ENCODE peak calls at places on chromosome 3, in five cellular contexts. One of them, this sample, is unnamed.

GRCh38 chr3:189674249-189674913 is 43.2 kb downstream of the TP63 start:
- DNase-seq in AG09309: no peak
- DNase-seq in GM13976: no peak
- DNase-seq in nephron progenitor cell: no peak
- DNase-seq in osteocyte: no peak
- DNase-seq in this sample: no peak

GRCh38 chr3:3799173-3800075 is at the start of gene LRRN1:
- DNase-seq in AG09309: no peak
- DNase-seq in osteocyte: peak
- DNase-seq in GM13976: peak
- DNase-seq in nephron progenitor cell: peak
- DNase-seq in this sample: peak

GRCh38 chr3:85781806-85782205 is 823.0 kb downstream of the CADM2 start:
- DNase-seq in GM13976: no peak
- DNase-seq in AG09309: no peak
- DNase-seq in nephron progenitor cell: no peak
- DNase-seq in osteocyte: no peak
- DNase-seq in this sample: no peak

GRCh38 chr3:172065534-172065933 is 26.2 kb downstream of the FNDC3B start:
- DNase-seq in AG09309: no peak
- DNase-seq in GM13976: no peak
- DNase-seq in nephron progenitor cell: no peak
- DNase-seq in osteocyte: no peak
- DNase-seq in this sample: no peak

GRCh38 chr3:116263842-116264545 is 181.3 kb downstream of the LSAMP start:
- DNase-seq in nephron progenitor cell: no peak
- DNase-seq in AG09309: no peak
- DNase-seq in GM13976: no peak
- DNase-seq in osteocyte: no peak
- DNase-seq in this sample: no peak

GRCh38 chr3:10162147-10162546 is 2.6 kb upstream of the IRAK2 start:
- DNase-seq in osteocyte: no peak
- DNase-seq in nephron progenitor cell: no peak
- DNase-seq in GM13976: no peak
- DNase-seq in AG09309: no peak
- DNase-seq in this sample: no peak

GRCh38 chr3:20147374-20147773 is 38.6 kb downstream of the SGO1 start:
- DNase-seq in osteocyte: no peak
- DNase-seq in AG09309: no peak
- DNase-seq in GM13976: no peak
- DNase-seq in nephron progenitor cell: no peak
- DNase-seq in this sample: no peak

GRCh38 chr3:4950948-4951347 is 28.3 kb upstream of the BHLHE40 start:
- DNase-seq in AG09309: no peak
- DNase-seq in nephron progenitor cell: no peak
- DNase-seq in GM13976: no peak
- DNase-seq in osteocyte: no peak
- DNase-seq in this sample: no peak

GRCh38 chr3:40035177-40035576 is 225.8 kb downstream of the MYRIP start:
- DNase-seq in GM13976: no peak
- DNase-seq in AG09309: no peak
- DNase-seq in nephron progenitor cell: no peak
- DNase-seq in osteocyte: no peak
- DNase-seq in this sample: no peak

GRCh38 chr3:4852780-4853748 is 126.2 kb upstream of the BHLHE40 start:
- DNase-seq in GM13976: no peak
- DNase-seq in nephron progenitor cell: no peak
- DNase-seq in AG09309: no peak
- DNase-seq in osteocyte: no peak
- DNase-seq in this sample: no peak

GRCh38 chr3:162136136-162136535 is 639.5 kb downstream of the OTOL1 start:
- DNase-seq in GM13976: no peak
- DNase-seq in nephron progenitor cell: no peak
- DNase-seq in osteocyte: no peak
- DNase-seq in AG09309: no peak
- DNase-seq in this sample: no peak

GRCh38 chr3:87798567-87798947 is 260.2 kb downstream of the CGGBP1 start:
- DNase-seq in osteocyte: no peak
- DNase-seq in AG09309: no peak
- DNase-seq in GM13976: no peak
- DNase-seq in nephron progenitor cell: no peak
- DNase-seq in this sample: no peak

GRCh38 chr3:50221413-50222168 is 14.4 kb upstream of the GNAI2 start:
- DNase-seq in AG09309: no peak
- DNase-seq in nephron progenitor cell: no peak
- DNase-seq in GM13976: no peak
- DNase-seq in osteocyte: no peak
- DNase-seq in this sample: no peak

GRCh38 chr3:32562640-32563039 is 8.0 kb downstream of the DYNC1LI1 start:
- DNase-seq in nephron progenitor cell: no peak
- DNase-seq in osteocyte: no peak
- DNase-seq in GM13976: no peak
- DNase-seq in AG09309: no peak
- DNase-seq in this sample: no peak

GRCh38 chr3:155244206-155244605 is 49.3 kb downstream of the STRIT1 start:
- DNase-seq in GM13976: no peak
- DNase-seq in nephron progenitor cell: no peak
- DNase-seq in AG09309: no peak
- DNase-seq in osteocyte: no peak
- DNase-seq in this sample: peak

GRCh38 chr3:34183581-34184313 is 385.3 kb downstream of the PDCD6IP start:
- DNase-seq in osteocyte: no peak
- DNase-seq in GM13976: no peak
- DNase-seq in nephron progenitor cell: no peak
- DNase-seq in AG09309: no peak
- DNase-seq in this sample: no peak

GRCh38 chr3:179958759-179959158 is 78.0 kb downstream of the PEX5L start:
- DNase-seq in GM13976: no peak
- DNase-seq in nephron progenitor cell: no peak
- DNase-seq in AG09309: no peak
- DNase-seq in osteocyte: no peak
- DNase-seq in this sample: no peak

GRCh38 chr3:86995537-86995936 is 4.6 kb upstream of the VGLL3 start:
- DNase-seq in nephron progenitor cell: no peak
- DNase-seq in osteocyte: no peak
- DNase-seq in GM13976: no peak
- DNase-seq in AG09309: no peak
- DNase-seq in this sample: no peak

GRCh38 chr3:65170357-65171090 is 482.7 kb upstream of the ADAMTS9 start:
- DNase-seq in GM13976: no peak
- DNase-seq in osteocyte: no peak
- DNase-seq in nephron progenitor cell: no peak
- DNase-seq in AG09309: peak
- DNase-seq in this sample: no peak

GRCh38 chr3:45180051-45180450 is 33.9 kb upstream of the CDCP1 start:
- DNase-seq in osteocyte: no peak
- DNase-seq in GM13976: no peak
- DNase-seq in nephron progenitor cell: no peak
- DNase-seq in AG09309: no peak
- DNase-seq in this sample: no peak

GRCh38 chr3:11195721-11196332 is 41.5 kb downstream of the HRH1 start:
- DNase-seq in osteocyte: no peak
- DNase-seq in AG09309: no peak
- DNase-seq in nephron progenitor cell: no peak
- DNase-seq in GM13976: no peak
- DNase-seq in this sample: no peak

GRCh38 chr3:79558943-79559342 is 208.9 kb downstream of the ROBO1 start:
- DNase-seq in AG09309: no peak
- DNase-seq in osteocyte: no peak
- DNase-seq in nephron progenitor cell: no peak
- DNase-seq in GM13976: no peak
- DNase-seq in this sample: no peak

GRCh38 chr3:12351145-12351544 is 62.3 kb downstream of the PPARG start:
- DNase-seq in nephron progenitor cell: no peak
- DNase-seq in AG09309: no peak
- DNase-seq in GM13976: no peak
- DNase-seq in osteocyte: no peak
- DNase-seq in this sample: no peak

GRCh38 chr3:102980379-102980726 is 545.5 kb downstream of the ZPLD1 start:
- DNase-seq in AG09309: no peak
- DNase-seq in nephron progenitor cell: no peak
- DNase-seq in GM13976: no peak
- DNase-seq in osteocyte: no peak
- DNase-seq in this sample: no peak

GRCh38 chr3:174218011-174218410 is 641.1 kb upstream of the NAALADL2 start:
- DNase-seq in GM13976: no peak
- DNase-seq in nephron progenitor cell: no peak
- DNase-seq in AG09309: no peak
- DNase-seq in osteocyte: no peak
- DNase-seq in this sample: no peak

GRCh38 chr3:183818706-183819624 is 6.4 kb downstream of the MAP6D1 start:
- DNase-seq in osteocyte: no peak
- DNase-seq in nephron progenitor cell: no peak
- DNase-seq in GM13976: no peak
- DNase-seq in AG09309: no peak
- DNase-seq in this sample: no peak

GRCh38 chr3:187403768-187404270 is 35.6 kb downstream of the RTP4 start:
- DNase-seq in GM13976: no peak
- DNase-seq in nephron progenitor cell: no peak
- DNase-seq in osteocyte: no peak
- DNase-seq in AG09309: peak
- DNase-seq in this sample: no peak

GRCh38 chr3:171376125-171376947 is 83.9 kb downstream of the TNIK start:
- DNase-seq in nephron progenitor cell: no peak
- DNase-seq in osteocyte: no peak
- DNase-seq in GM13976: no peak
- DNase-seq in AG09309: no peak
- DNase-seq in this sample: peak

GRCh38 chr3:42317137-42317536 is 51.2 kb upstream of the CCK start:
- DNase-seq in nephron progenitor cell: no peak
- DNase-seq in osteocyte: no peak
- DNase-seq in GM13976: no peak
- DNase-seq in AG09309: no peak
- DNase-seq in this sample: no peak

GRCh38 chr3:123412076-123412475 is 36.8 kb downstream of the ADCY5 start:
- DNase-seq in AG09309: no peak
- DNase-seq in osteocyte: no peak
- DNase-seq in GM13976: no peak
- DNase-seq in nephron progenitor cell: no peak
- DNase-seq in this sample: no peak
- TF ChIP-seq CTCF in AG09309: no peak
- TF ChIP-seq CTCF in osteocyte: no peak
- TF ChIP-seq CTCF in GM13976: no peak
- TF ChIP-seq CTCF in nephron progenitor cell: no peak
- TF ChIP-seq CTCF in this sample: no peak

GRCh38 chr3:142210608-142211007 is 14.8 kb downstream of the GK5 start:
- DNase-seq in nephron progenitor cell: no peak
- DNase-seq in osteocyte: no peak
- DNase-seq in AG09309: no peak
- DNase-seq in GM13976: no peak
- DNase-seq in this sample: no peak

GRCh38 chr3:142209655-142210054 is 15.7 kb downstream of the GK5 start:
- DNase-seq in AG09309: peak
- DNase-seq in GM13976: no peak
- DNase-seq in nephron progenitor cell: no peak
- DNase-seq in osteocyte: no peak
- DNase-seq in this sample: no peak

GRCh38 chr3:142213298-142213697 is 12.1 kb downstream of the GK5 start:
- DNase-seq in AG09309: peak
- DNase-seq in nephron progenitor cell: no peak
- DNase-seq in osteocyte: no peak
- DNase-seq in GM13976: no peak
- DNase-seq in this sample: no peak

GRCh38 chr3:142210144-142210543 is 15.2 kb downstream of the GK5 start:
- DNase-seq in GM13976: no peak
- DNase-seq in osteocyte: no peak
- DNase-seq in AG09309: no peak
- DNase-seq in nephron progenitor cell: no peak
- DNase-seq in this sample: no peak

GRCh38 chr3:142211034-142211433 is 14.4 kb downstream of the GK5 start:
- DNase-seq in osteocyte: no peak
- DNase-seq in GM13976: no peak
- DNase-seq in nephron progenitor cell: no peak
- DNase-seq in AG09309: no peak
- DNase-seq in this sample: no peak
- TF ChIP-seq CTCF in osteocyte: peak
- TF ChIP-seq CTCF in GM13976: no peak
- TF ChIP-seq CTCF in nephron progenitor cell: peak
- TF ChIP-seq CTCF in AG09309: no peak
- TF ChIP-seq CTCF in this sample: no peak

GRCh38 chr3:127256138-127256537 is 31.7 kb downstream of the PRR20G start:
- DNase-seq in nephron progenitor cell: no peak
- DNase-seq in AG09309: no peak
- DNase-seq in GM13976: no peak
- DNase-seq in osteocyte: no peak
- DNase-seq in this sample: no peak

GRCh38 chr3:127255516-127255915 is 32.3 kb downstream of the PRR20G start:
- DNase-seq in nephron progenitor cell: no peak
- DNase-seq in GM13976: no peak
- DNase-seq in osteocyte: peak
- DNase-seq in AG09309: no peak
- DNase-seq in this sample: no peak

GRCh38 chr3:127253491-127253890 is 34.4 kb downstream of the PRR20G start:
- DNase-seq in AG09309: no peak
- DNase-seq in osteocyte: peak
- DNase-seq in nephron progenitor cell: no peak
- DNase-seq in GM13976: no peak
- DNase-seq in this sample: no peak

GRCh38 chr3:127254001-127254400 is 33.8 kb downstream of the PRR20G start:
- DNase-seq in nephron progenitor cell: no peak
- DNase-seq in AG09309: no peak
- DNase-seq in osteocyte: peak
- DNase-seq in GM13976: no peak
- DNase-seq in this sample: no peak

DNA sequence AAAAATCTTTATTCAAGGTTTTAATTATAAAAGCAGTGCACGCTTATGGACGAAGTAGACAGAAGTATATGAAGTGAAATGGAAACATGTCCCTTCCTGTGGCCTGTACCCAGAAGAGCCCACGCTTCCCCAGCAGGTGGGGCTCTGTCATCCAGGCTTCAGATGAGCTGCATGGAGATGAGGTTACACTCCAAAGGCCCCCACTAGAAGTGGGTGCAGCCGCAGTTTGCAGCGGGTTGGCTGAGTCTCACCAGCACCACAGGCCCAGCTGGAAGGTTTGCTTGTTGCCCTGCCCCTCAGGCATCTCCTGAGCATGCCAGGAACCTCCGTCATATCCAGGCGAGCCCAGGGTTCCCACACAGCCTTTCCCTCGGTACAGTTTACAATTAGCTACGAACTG is 33.1 kb downstream of the PRR20G start:
- DNase-seq in nephron progenitor cell: no peak
- DNase-seq in osteocyte: peak
- DNase-seq in GM13976: no peak
- DNase-seq in AG09309: no peak
- DNase-seq in this sample: peak
- TF ChIP-seq CTCF in nephron progenitor cell: no peak
- TF ChIP-seq CTCF in osteocyte: no peak
- TF ChIP-seq CTCF in GM13976: peak
- TF ChIP-seq CTCF in AG09309: peak
- TF ChIP-seq CTCF in this sample: peak

GRCh38 chr3:72572489-72573007 is 275.7 kb downstream of the SHQ1 start:
- DNase-seq in osteocyte: no peak
- DNase-seq in GM13976: no peak
- DNase-seq in nephron progenitor cell: no peak
- DNase-seq in AG09309: no peak
- DNase-seq in this sample: no peak
- TF ChIP-seq CTCF in osteocyte: no peak
- TF ChIP-seq CTCF in GM13976: no peak
- TF ChIP-seq CTCF in nephron progenitor cell: no peak
- TF ChIP-seq CTCF in AG09309: no peak
- TF ChIP-seq CTCF in this sample: no peak

This sample was measured in MM.1S.